ENCODE peak calls at places on chromosome 1, in eight cellular contexts. U is IMR-90, L is body of pancreas, X is Peyer's patch, H is GM12878, W is psoas muscle, K is suprapubic skin, C is fibroblast of lung. D is an unnamed sample.

GRCh38 chr1:33502726-33503125 is 30.3 kb downstream of the ZSCAN20 start:
- DNase-seq in U (peak; percentile 49), H (no peak), C (peak; percentile 46), K (no peak), X (no peak), L (no peak), W (no peak), D (no peak)

GRCh38 chr1:2609271-2610035 is 22.9 kb downstream of the PRXL2B start:
- DNase-seq in H (no peak), C (no peak), X (no peak), K (peak; percentile 79), W (peak; percentile 9), U (no peak), L (no peak), D (peak; percentile 43)

GRCh38 chr1:240030236-240030635 is 61.4 kb upstream of the FMN2 start:
- DNase-seq in L (no peak), H (no peak), U (peak; percentile 50), W (no peak), C (peak; percentile 78), X (no peak), K (no peak), D (no peak)

GRCh38 chr1:8870118-8870517 is 8.4 kb downstream of the ENO1 start:
- DNase-seq in W (no peak), H (no peak), X (no peak), K (no peak), C (no peak), L (no peak), U (no peak), D (peak; percentile 37)

GRCh38 chr1:66275083-66275482 is 258.9 kb upstream of the SGIP1 start:
- DNase-seq in X (no peak), C (no peak), L (no peak), W (no peak), K (no peak), H (no peak), U (no peak), D (no peak)

GRCh38 chr1:53398091-53398490 is 61.1 kb upstream of the DMRTB1 start:
- DNase-seq in U (peak; percentile 32), C (no peak), K (peak; percentile 32), X (no peak), H (no peak), W (no peak), L (no peak), D (peak; percentile 33)

GRCh38 chr1:230427981-230428380 is 1.8 kb upstream of the PGBD5 start:
- DNase-seq in K (no peak), U (no peak), H (no peak), W (no peak), L (no peak), C (no peak), X (no peak), D (peak; percentile 64)

GRCh38 chr1:174912243-174912642 is 87.5 kb upstream of the CACYBP start:
- DNase-seq in U (no peak), H (peak; percentile 15), K (no peak), C (no peak), L (no peak), W (no peak), X (no peak), D (no peak)

GRCh38 chr1:51568231-51568935 is 48.5 kb upstream of the OSBPL9 start:
- DNase-seq in U (no peak), K (no peak), W (no peak), H (no peak), L (no peak), X (no peak), C (no peak), D (no peak)

GRCh38 chr1:150576367-150576711 is 3.1 kb downstream of the MCL1 start:
- DNase-seq in H (no peak), W (no peak), L (no peak), U (no peak), C (no peak), X (no peak), K (no peak), D (no peak)

GRCh38 chr1:9050803-9051202 is 18.6 kb downstream of the SLC2A5 start:
- DNase-seq in W (no peak), H (no peak), K (no peak), L (no peak), U (no peak), X (no peak), C (no peak), D (no peak)

GRCh38 chr1:36883315-36883949 is 150.9 kb downstream of the GRIK3 start:
- DNase-seq in C (no peak), U (no peak), H (no peak), K (no peak), W (no peak), X (no peak), L (no peak), D (no peak)

GRCh38 chr1:16128338-16128741 is 27.5 kb downstream of the EPHA2 start:
- DNase-seq in K (no peak), W (no peak), H (no peak), C (no peak), U (no peak), L (no peak), X (no peak), D (no peak)

GRCh38 chr1:3248416-3249141 is 179.6 kb downstream of the PRDM16 start:
- DNase-seq in X (no peak), H (no peak), K (no peak), W (no peak), C (no peak), U (no peak), L (no peak), D (no peak)

GRCh38 chr1:201882665-201883132 is 6.0 kb upstream of the SHISA4 start:
- DNase-seq in X (no peak), H (peak; percentile 7), C (peak; percentile 87), W (no peak), L (no peak), U (peak; percentile 87), K (no peak), D (no peak)

GRCh38 chr1:245622332-245623014 is 467.7 kb downstream of the KIF26B start:
- DNase-seq in W (no peak), H (no peak), K (no peak), L (no peak), C (no peak), U (no peak), X (no peak), D (peak; percentile 80)

GRCh38 chr1:178489399-178489798 is 7.4 kb downstream of the CLEC20A start:
- DNase-seq in C (no peak), K (no peak), L (no peak), U (no peak), W (no peak), X (no peak), H (no peak), D (no peak)

GRCh38 chr1:15283500-15283899 is 36.5 kb downstream of the FHAD1 start:
- DNase-seq in H (no peak), X (no peak), U (peak; percentile 59), C (peak; percentile 55), W (no peak), L (no peak), K (peak; percentile 54), D (peak; percentile 52)

GRCh38 chr1:89550995-89551394 is 26.4 kb downstream of the LRRC8B start:
- DNase-seq in W (no peak), K (no peak), X (no peak), L (no peak), C (no peak), H (no peak), U (no peak), D (peak; percentile 65)

GRCh38 chr1:17561561-17561985 is 22.1 kb downstream of the ARHGEF10L start:
- DNase-seq in H (no peak), L (peak; percentile 78), W (no peak), K (no peak), C (peak; percentile 36), U (no peak), X (no peak), D (peak; percentile 41)

GRCh38 chr1:226871636-226872327 is 1.4 kb downstream of the PSEN2 start:
- DNase-seq in W (no peak), K (no peak), H (no peak), X (no peak), U (no peak), C (no peak), L (no peak), D (peak; percentile 51)

GRCh38 chr1:56461158-56462127 is 117.9 kb downstream of the PLPP3 start:
- DNase-seq in L (no peak), X (no peak), U (no peak), K (no peak), H (no peak), W (no peak), C (no peak), D (peak; percentile 64)

GRCh38 chr1:18927082-18927653 is 24.8 kb upstream of the ALDH4A1 start:
- DNase-seq in U (no peak), X (no peak), K (no peak), W (no peak), L (no peak), C (no peak), H (no peak), D (no peak)
- H3K4me3 ChIP-seq in U (no peak overlapping the region), X (peak overlapping the region; percentile 31), K (peak overlapping the region; percentile 19), W (no peak overlapping the region), L (no peak overlapping the region), C (no peak overlapping the region), H (peak overlapping the region; percentile 68), D (no peak overlapping the region)

GRCh38 chr1:103859721-103860120 is 110.0 kb downstream of the AMY1C start:
- DNase-seq in K (no peak), C (no peak), W (no peak), L (no peak), U (no peak), H (no peak), X (no peak), D (no peak)
- H3K9me3 ChIP-seq in K (peaks cover under 1% of the 10 kb centered on the region), C (no peaks in the 10 kb centered on the region), W (peaks cover 10% of the 10 kb centered on the region), L (no peaks in the 10 kb centered on the region), U (no peaks in the 10 kb centered on the region), H (no peaks in the 10 kb centered on the region), X (no peaks in the 10 kb centered on the region), D (no peaks in the 10 kb centered on the region)

DNA sequence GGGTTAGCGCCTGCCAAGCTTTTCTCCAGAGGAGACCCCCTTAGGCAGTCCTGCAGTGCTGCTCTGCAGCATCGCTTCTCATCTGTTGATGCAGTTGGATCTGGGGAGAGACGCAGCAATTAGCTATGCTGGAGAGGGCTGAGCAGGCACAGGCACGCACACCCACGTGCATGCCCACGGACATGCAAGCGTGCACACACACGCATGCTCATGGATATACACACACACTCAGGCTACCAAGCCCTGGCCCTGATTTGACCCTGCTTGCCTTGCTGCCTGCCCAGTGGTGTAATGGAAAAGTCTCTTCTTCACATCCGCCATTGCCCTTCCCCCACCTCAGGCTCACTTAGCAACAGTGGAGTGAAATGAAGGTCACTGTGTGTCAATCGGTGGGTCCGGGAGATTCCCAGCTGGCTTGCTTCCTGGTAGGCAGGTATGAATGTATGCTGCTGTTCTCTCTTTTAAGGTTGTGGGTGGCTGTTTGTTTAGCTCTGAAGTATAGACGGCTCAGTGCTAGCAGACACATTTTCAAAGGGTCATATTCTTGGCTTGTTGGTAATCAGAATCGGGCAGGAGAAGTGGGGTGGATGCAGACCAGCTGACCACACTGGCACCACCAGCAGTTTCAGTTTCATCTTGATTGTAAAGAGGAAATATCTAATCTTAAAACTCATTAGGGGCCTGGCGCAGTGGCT is 9.5 kb downstream of the ATP1B1 start:
- DNase-seq in U (peak; percentile 48), H (peak; percentile 66), X (peak; percentile 68), W (peak; percentile 44), K (peak; percentile 82), L (peak; percentile 72), C (peak; percentile 70), D (no peak)
- H3K4me3 ChIP-seq in U (no peak overlapping the region), H (no peak overlapping the region), X (peak overlapping the region; percentile 32), W (peak overlapping the region; percentile 100), K (peak overlapping the region; percentile 24), L (no peak overlapping the region), C (no peak overlapping the region), D (no peak overlapping the region)

DNA sequence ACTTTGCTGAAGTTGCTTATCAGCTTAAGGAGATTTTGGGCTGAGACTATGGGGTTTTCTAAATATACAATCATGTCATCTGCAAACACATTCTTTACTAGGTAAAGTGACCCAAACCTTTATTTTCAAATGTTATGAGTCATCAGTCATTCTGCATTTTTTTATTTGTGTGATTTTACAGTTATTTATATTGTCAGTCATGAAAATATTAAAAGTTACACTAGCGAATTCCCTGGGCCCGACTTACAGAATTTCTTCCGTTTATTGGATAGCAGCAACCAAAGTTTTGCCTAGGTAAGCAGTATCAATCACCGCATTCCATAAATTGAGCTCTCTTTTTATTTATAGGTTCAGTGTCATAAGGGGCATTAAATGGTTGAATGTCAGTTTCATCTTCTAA is 13.8 kb downstream of the OR2M5 start:
- DNase-seq in C (no peak), H (no peak), W (no peak), L (no peak), U (no peak), X (no peak), K (no peak), D (no peak)
- H3K9me3 ChIP-seq in C (no peaks in the 10 kb centered on the region), H (no peaks in the 10 kb centered on the region), W (no peaks in the 10 kb centered on the region), L (no peaks in the 10 kb centered on the region), U (peaks cover 6% of the 10 kb centered on the region), X (no peaks in the 10 kb centered on the region), K (peaks cover 3% of the 10 kb centered on the region), D (peaks cover 62% of the 10 kb centered on the region)